ENCODE peak calls at places on chromosome 11, in four cellular contexts. A, Y, S and Z are unnamed samples.

GRCh38 chr11:61966673-61967176 is 709 bp downstream of the FTH1 start:
- DNase-seq in A (no peak), Y (no peak), S (peak; percentile 30), Z (peak; percentile 60)

GRCh38 chr11:14075118-14075601 is 112.6 kb downstream of the SPON1 start:
- DNase-seq in A (peak; percentile 45), Y (no peak), S (peak; percentile 42), Z (no peak)

GRCh38 chr11:65353900-65354264 is 669 bp upstream of the TIGD3 start:
- DNase-seq in A (no peak), Y (no peak), S (no peak), Z (no peak)

GRCh38 chr11:85918910-85919794 is 64.0 kb downstream of the CCDC83 start:
- DNase-seq in A (no peak), Y (no peak), S (no peak), Z (no peak)

GRCh38 chr11:72041364-72042058 is 38.8 kb downstream of the NUMA1 start:
- DNase-seq in A (peak; percentile 17), Y (peak; percentile 46), S (peak; percentile 52), Z (peak; percentile 79)

GRCh38 chr11:86278226-86278625 is 23.8 kb upstream of the HIKESHI start:
- DNase-seq in A (no peak), Y (no peak), S (no peak), Z (no peak)

GRCh38 chr11:19200410-19201201 is 1.2 kb downstream of the CSRP3 start:
- DNase-seq in A (no peak), Y (no peak), S (no peak), Z (peak; percentile 49)

GRCh38 chr11:69774354-69775162 is 583 bp downstream of the FGF4 start:
- DNase-seq in A (no peak), Y (no peak), S (peak; percentile 54), Z (no peak)